ENCODE peak calls at places on chromosomes 7 and 10, in five cellular contexts. Q is transverse colon; H is CD8-positive, alpha-beta memory T cell; E is stimulated activated naive B cell treated with anti-CD40 and anti-IgM and Interleukin-4, amounts not matched to agents 10 μg/mL and 1 μg/mL and 100 μg/mL, for 72 hours; R is activated T-helper 1 cell treated with anti-CD3 and anti-CD28 coated beads, Interleukin-12 subunit alpha, Interleukin-12 subunit beta, Interleukin-2, Interleukin-4 antibody, amounts not matched to agents 30 ng/mL and 10 ng/mL and 1 ng/mL, durations not matched to agents 14 hours and 24 hours and 36 hours. P is an unnamed sample.

GRCh38 chr7:94700926-94701554 is 45.1 kb upstream of the SGCE start:
- DNase-seq in Q (no peak), H (no peak), E (no peak), R (no peak), P (no peak)

GRCh38 chr7:6026917-6027316 is 4.3 kb upstream of the ANKRD61 start:
- DNase-seq in Q (no peak), H (no peak), E (peak), R (no peak), P (no peak)

GRCh38 chr10:91034494-91035157 is 113.7 kb upstream of the ANKRD1 start:
- DNase-seq in Q (peak), H (no peak), E (no peak), R (no peak), P (no peak)

GRCh38 chr7:100190059-100190711 is 12.5 kb downstream of the STAG3 start:
- DNase-seq in Q (no peak), H (no peak), E (no peak), R (no peak), P (no peak)

GRCh38 chr7:28088032-28088431 is 92.6 kb downstream of the JAZF1 start:
- DNase-seq in Q (no peak), H (no peak), E (no peak), R (no peak), P (no peak)

GRCh38 chr7:128141683-128142195 is 99.3 kb upstream of the LEP start:
- DNase-seq in Q (no peak), H (no peak), E (no peak), R (no peak), P (no peak)

GRCh38 chr10:88537337-88537736 is 45.8 kb downstream of the RNLS start:
- DNase-seq in Q (no peak), H (no peak), E (no peak), R (no peak), P (no peak)

GRCh38 chr10:122126763-122127659 is 138.0 kb downstream of the TACC2 start:
- DNase-seq in Q (no peak), H (no peak), E (no peak), R (no peak), P (no peak)

GRCh38 chr10:72320676-72321247 is 34.0 kb downstream of the DNAJB12 start:
- DNase-seq in Q (peak), H (peak), E (peak), R (no peak), P (peak)

GRCh38 chr7:38142736-38143135 is 35.3 kb upstream of the STARD3NL start:
- DNase-seq in Q (no peak), H (no peak), E (no peak), R (no peak), P (no peak)

GRCh38 chr7:136957391-136957790 is 88.9 kb downstream of the CHRM2 start:
- DNase-seq in Q (no peak), H (no peak), E (no peak), R (no peak), P (no peak)

GRCh38 chr10:121539757-121540156 is 58.5 kb downstream of the FGFR2 start:
- DNase-seq in Q (no peak), H (no peak), E (no peak), R (no peak), P (no peak)

GRCh38 chr10:115141254-115141653 is 48.1 kb downstream of the ATRNL1 start:
- DNase-seq in Q (no peak), H (no peak), E (no peak), R (no peak), P (no peak)

GRCh38 chr10:52423369-52423768 is 109.3 kb downstream of the DKK1 start:
- DNase-seq in Q (no peak), H (no peak), E (no peak), R (no peak), P (no peak)

GRCh38 chr7:151851160-151851751 is 25.7 kb downstream of the PRKAG2 start:
- DNase-seq in Q (no peak), H (no peak), E (peak), R (no peak), P (no peak)

GRCh38 chr10:119665901-119666708 is 14.9 kb downstream of the BAG3 start:
- DNase-seq in Q (no peak), H (no peak), E (no peak), R (no peak), P (no peak)

GRCh38 chr10:28897617-28898464 is 220.5 kb downstream of the BAMBI start:
- DNase-seq in Q (no peak), H (no peak), E (no peak), R (no peak), P (no peak)

GRCh38 chr7:144818516-144818915 is 17.3 kb downstream of the TPK1 start:
- DNase-seq in Q (no peak), H (no peak), E (peak), R (peak), P (no peak)

GRCh38 chr7:832292-832967 is at the start of gene SUN1:
- DNase-seq in Q (no peak), H (peak), E (no peak), R (peak), P (no peak)

GRCh38 chr10:79159141-79159619 is 90.4 kb downstream of the ZMIZ1 start:
- DNase-seq in Q (no peak), H (no peak), E (no peak), R (no peak), P (no peak)

GRCh38 chr7:6494365-6494764 is 46.6 kb upstream of the DAGLB start:
- DNase-seq in Q (no peak), H (no peak), E (no peak), R (no peak), P (no peak)

GRCh38 chr10:125955766-125956165 is 59.4 kb downstream of the FANK1 start:
- DNase-seq in Q (no peak), H (no peak), E (no peak), R (no peak), P (no peak)

GRCh38 chr10:101625821-101626412 is 37.8 kb downstream of the DPCD start:
- DNase-seq in Q (no peak), H (no peak), E (no peak), R (no peak), P (no peak)

GRCh38 chr10:93718937-93719725 is 16.7 kb upstream of the FRA10AC1 start:
- DNase-seq in Q (no peak), H (no peak), E (no peak), R (no peak), P (no peak)

GRCh38 chr10:104291439-104291951 is 22.5 kb downstream of the GSTO2 start:
- DNase-seq in Q (peak), H (peak), E (peak), R (peak), P (peak)

GRCh38 chr10:14910953-14911352 is 32.3 kb downstream of the SUV39H2 start:
- DNase-seq in Q (no peak), H (no peak), E (no peak), R (no peak), P (no peak)

GRCh38 chr10:84415539-84416244 is 87.3 kb downstream of the CCSER2 start:
- DNase-seq in Q (peak), H (no peak), E (no peak), R (no peak), P (no peak)

GRCh38 chr7:17535776-17536175 is 237.3 kb downstream of the AHR start:
- DNase-seq in Q (no peak), H (no peak), E (no peak), R (no peak), P (no peak)

GRCh38 chr10:76456190-76456589 is 1024.8 kb downstream of the LRMDA start:
- DNase-seq in Q (no peak), H (no peak), E (no peak), R (no peak), P (no peak)